ENCODE peak calls at places on chromosomes 12 and 14, in eight cellular contexts. One of them, this sample, is unnamed. For H3K4me1, the result is how much of the 10 kb centered on the place peaks cover.

GRCh38 chr14:39873793-39874192 is 441.6 kb upstream of the FBXO33 start:
- DNase-seq in GM23248: no peak
- DNase-seq in ovary: no peak
- DNase-seq in Karpas-422: no peak
- DNase-seq in IMR-90: no peak
- DNase-seq in upper lobe of left lung: no peak
- DNase-seq in mammary epithelial cell: no peak
- DNase-seq in tibial nerve: no peak
- DNase-seq in this sample: no peak

GRCh38 chr12:48126953-48127630 is 7.9 kb downstream of the PFKM start:
- DNase-seq in GM23248: no peak
- DNase-seq in ovary: no peak
- DNase-seq in Karpas-422: no peak
- DNase-seq in IMR-90: no peak
- DNase-seq in upper lobe of left lung: no peak
- DNase-seq in mammary epithelial cell: no peak
- DNase-seq in tibial nerve: no peak
- DNase-seq in this sample: no peak

GRCh38 chr12:123024819-123025391 is 44.4 kb downstream of the ARL6IP4 start:
- DNase-seq in GM23248: peak
- DNase-seq in ovary: no peak
- DNase-seq in Karpas-422: no peak
- DNase-seq in IMR-90: peak
- DNase-seq in upper lobe of left lung: no peak
- DNase-seq in mammary epithelial cell: peak
- DNase-seq in tibial nerve: no peak
- DNase-seq in this sample: no peak

GRCh38 chr12:113030875-113031525 is 25.5 kb upstream of the DTX1 start:
- DNase-seq in GM23248: peak
- DNase-seq in ovary: peak
- DNase-seq in Karpas-422: peak
- DNase-seq in IMR-90: peak
- DNase-seq in upper lobe of left lung: no peak
- DNase-seq in mammary epithelial cell: peak
- DNase-seq in tibial nerve: peak
- DNase-seq in this sample: peak

GRCh38 chr14:104891664-104892500 is 26.8 kb downstream of the CEP170B start:
- DNase-seq in GM23248: no peak
- DNase-seq in ovary: no peak
- DNase-seq in Karpas-422: no peak
- DNase-seq in IMR-90: no peak
- DNase-seq in upper lobe of left lung: no peak
- DNase-seq in mammary epithelial cell: no peak
- DNase-seq in tibial nerve: no peak
- DNase-seq in this sample: no peak

GRCh38 chr14:61568572-61569011 is 126.7 kb upstream of the HIF1A start:
- DNase-seq in GM23248: no peak
- DNase-seq in ovary: no peak
- DNase-seq in Karpas-422: peak
- DNase-seq in IMR-90: no peak
- DNase-seq in upper lobe of left lung: peak
- DNase-seq in mammary epithelial cell: no peak
- DNase-seq in tibial nerve: no peak
- DNase-seq in this sample: no peak

GRCh38 chr12:47799357-47799955 is 20.2 kb downstream of the HDAC7 start:
- DNase-seq in GM23248: peak
- DNase-seq in ovary: no peak
- DNase-seq in Karpas-422: no peak
- DNase-seq in IMR-90: no peak
- DNase-seq in upper lobe of left lung: no peak
- DNase-seq in mammary epithelial cell: no peak
- DNase-seq in tibial nerve: no peak
- DNase-seq in this sample: no peak

GRCh38 chr12:93243382-93243688 is 134.4 kb upstream of the NUDT4 start:
- DNase-seq in GM23248: no peak
- DNase-seq in ovary: no peak
- DNase-seq in Karpas-422: no peak
- DNase-seq in IMR-90: no peak
- DNase-seq in upper lobe of left lung: no peak
- DNase-seq in mammary epithelial cell: peak
- DNase-seq in tibial nerve: no peak
- DNase-seq in this sample: no peak

GRCh38 chr14:60653709-60654161 is 4.5 kb upstream of the SIX1 start:
- DNase-seq in GM23248: no peak
- DNase-seq in ovary: no peak
- DNase-seq in Karpas-422: no peak
- DNase-seq in IMR-90: no peak
- DNase-seq in upper lobe of left lung: no peak
- DNase-seq in mammary epithelial cell: no peak
- DNase-seq in tibial nerve: no peak
- DNase-seq in this sample: no peak

DNA sequence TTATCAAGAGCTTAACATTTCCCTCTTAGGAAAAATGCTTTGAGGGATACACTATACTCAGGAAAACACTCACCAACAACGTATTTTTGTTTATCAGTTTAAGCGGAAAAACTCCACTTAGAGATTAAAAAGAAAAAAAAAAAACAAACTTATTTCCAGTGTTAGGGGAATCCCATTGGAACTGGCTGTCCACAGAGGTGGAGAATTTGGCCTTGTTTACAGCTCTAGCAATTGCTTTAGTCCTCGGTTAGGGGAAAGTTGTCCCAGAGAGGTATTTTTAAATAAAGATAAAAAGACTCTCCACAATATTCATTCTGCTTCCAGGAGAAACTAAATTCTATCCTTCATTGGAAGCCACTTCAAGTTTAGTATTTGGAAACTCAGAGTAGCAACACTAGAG is 21.6 kb upstream of the BMP4 start:
- DNase-seq in GM23248: no peak
- DNase-seq in ovary: no peak
- DNase-seq in Karpas-422: no peak
- DNase-seq in IMR-90: no peak
- DNase-seq in upper lobe of left lung: no peak
- DNase-seq in mammary epithelial cell: no peak
- DNase-seq in tibial nerve: no peak
- DNase-seq in this sample: no peak
- H3K4me1 ChIP-seq in GM23248: under half
- H3K4me1 ChIP-seq in ovary: under half
- H3K4me1 ChIP-seq in Karpas-422: under half
- H3K4me1 ChIP-seq in IMR-90: under half
- H3K4me1 ChIP-seq in upper lobe of left lung: under half
- H3K4me1 ChIP-seq in mammary epithelial cell: under half
- H3K4me1 ChIP-seq in tibial nerve: under half
- H3K4me1 ChIP-seq in this sample: under half

DNA sequence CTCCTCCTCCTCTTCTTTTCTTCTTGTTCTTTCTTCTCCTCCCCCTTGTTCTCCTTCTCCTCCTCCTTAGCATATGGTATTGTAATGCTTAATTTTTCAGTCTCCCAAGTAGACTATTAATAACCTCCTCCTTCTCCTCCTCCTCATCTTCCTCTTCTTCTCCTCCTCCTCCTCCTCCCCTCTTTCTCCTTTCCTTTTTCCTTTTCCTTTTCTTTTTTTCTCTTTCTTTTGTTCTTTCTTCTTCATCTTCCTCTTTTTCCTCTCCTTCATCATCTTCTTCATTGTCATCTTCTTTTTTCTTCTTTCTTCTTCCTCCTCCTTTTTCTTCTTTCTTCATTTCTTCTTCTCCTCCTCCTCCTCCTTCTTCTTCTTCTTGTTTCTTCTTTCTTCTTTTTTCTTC is 251.6 kb upstream of the ARHGAP5 start:
- DNase-seq in GM23248: no peak
- DNase-seq in ovary: no peak
- DNase-seq in Karpas-422: no peak
- DNase-seq in IMR-90: no peak
- DNase-seq in upper lobe of left lung: no peak
- DNase-seq in mammary epithelial cell: no peak
- DNase-seq in tibial nerve: no peak
- DNase-seq in this sample: no peak
- H3K4me1 ChIP-seq in GM23248: under half
- H3K4me1 ChIP-seq in ovary: under half
- H3K4me1 ChIP-seq in Karpas-422: under half
- H3K4me1 ChIP-seq in IMR-90: under half
- H3K4me1 ChIP-seq in upper lobe of left lung: under half
- H3K4me1 ChIP-seq in mammary epithelial cell: under half
- H3K4me1 ChIP-seq in tibial nerve: under half
- H3K4me1 ChIP-seq in this sample: under half

GRCh38 chr12:53842686-53843085 is 90.9 kb upstream of the CISTR start:
- DNase-seq in GM23248: no peak
- DNase-seq in ovary: no peak
- DNase-seq in Karpas-422: no peak
- DNase-seq in IMR-90: no peak
- DNase-seq in upper lobe of left lung: no peak
- DNase-seq in mammary epithelial cell: peak
- DNase-seq in tibial nerve: no peak
- DNase-seq in this sample: no peak

GRCh38 chr12:53845932-53846331 is 92.7 kb upstream of the HOXC13 start:
- DNase-seq in GM23248: no peak
- DNase-seq in ovary: no peak
- DNase-seq in Karpas-422: no peak
- DNase-seq in IMR-90: no peak
- DNase-seq in upper lobe of left lung: no peak
- DNase-seq in mammary epithelial cell: no peak
- DNase-seq in tibial nerve: no peak
- DNase-seq in this sample: no peak

GRCh38 chr12:53843545-53843944 is 91.8 kb upstream of the CISTR start:
- DNase-seq in GM23248: no peak
- DNase-seq in ovary: no peak
- DNase-seq in Karpas-422: no peak
- DNase-seq in IMR-90: no peak
- DNase-seq in upper lobe of left lung: no peak
- DNase-seq in mammary epithelial cell: no peak
- DNase-seq in tibial nerve: no peak
- DNase-seq in this sample: no peak

GRCh38 chr12:53849113-53849512 is 89.5 kb upstream of the HOXC13 start:
- DNase-seq in GM23248: no peak
- DNase-seq in ovary: no peak
- DNase-seq in Karpas-422: no peak
- DNase-seq in IMR-90: no peak
- DNase-seq in upper lobe of left lung: no peak
- DNase-seq in mammary epithelial cell: no peak
- DNase-seq in tibial nerve: no peak
- DNase-seq in this sample: no peak

DNA sequence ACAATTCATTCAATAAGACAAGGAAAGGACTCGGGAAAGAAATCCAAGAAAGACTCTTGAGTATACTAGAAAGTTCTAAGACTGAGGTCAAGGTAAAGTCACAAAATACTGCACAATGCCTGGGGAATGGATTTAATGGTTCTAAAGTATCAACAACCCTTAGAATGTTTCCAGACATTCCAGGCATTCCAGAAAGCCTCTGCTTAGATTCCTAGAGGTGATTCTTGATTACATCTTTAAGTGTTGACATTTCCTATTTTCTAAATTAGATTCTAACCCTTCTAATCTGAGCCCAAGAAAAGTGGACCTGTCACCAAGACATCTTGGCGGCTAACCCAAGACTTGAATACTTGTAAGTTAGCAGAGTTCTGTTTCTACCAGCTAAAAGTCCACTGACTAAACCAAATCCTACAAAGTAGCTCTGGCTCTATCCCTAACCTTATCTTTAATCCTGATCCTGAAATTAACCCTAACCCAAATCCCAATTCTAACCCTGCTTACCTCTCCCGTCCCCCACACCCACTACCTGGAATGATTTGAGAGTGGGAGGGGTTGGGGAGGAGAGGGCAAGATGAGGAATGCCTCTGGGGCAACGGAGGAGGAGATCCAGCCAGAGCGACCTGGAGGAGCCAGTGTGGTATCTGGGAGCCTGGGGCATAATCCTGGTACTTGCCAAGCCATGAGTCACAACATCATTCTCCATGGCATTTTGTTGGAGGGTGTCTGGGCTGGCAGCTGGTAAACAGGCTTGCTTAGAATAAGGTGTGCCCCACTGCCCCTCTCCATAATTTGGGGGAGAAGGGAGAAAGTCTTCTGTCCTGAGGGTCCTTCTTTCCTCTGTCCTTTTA is 93.4 kb upstream of the HOXC13 start:
- DNase-seq in GM23248: peak
- DNase-seq in ovary: no peak
- DNase-seq in Karpas-422: no peak
- DNase-seq in IMR-90: peak
- DNase-seq in upper lobe of left lung: no peak
- DNase-seq in mammary epithelial cell: peak
- DNase-seq in tibial nerve: no peak
- DNase-seq in this sample: no peak
- H3K4me1 ChIP-seq in GM23248: under half
- H3K4me1 ChIP-seq in ovary: under half
- H3K4me1 ChIP-seq in Karpas-422: under half
- H3K4me1 ChIP-seq in IMR-90: under half
- H3K4me1 ChIP-seq in upper lobe of left lung: under half
- H3K4me1 ChIP-seq in mammary epithelial cell: under half
- H3K4me1 ChIP-seq in tibial nerve: under half
- H3K4me1 ChIP-seq in this sample: under half

DNA sequence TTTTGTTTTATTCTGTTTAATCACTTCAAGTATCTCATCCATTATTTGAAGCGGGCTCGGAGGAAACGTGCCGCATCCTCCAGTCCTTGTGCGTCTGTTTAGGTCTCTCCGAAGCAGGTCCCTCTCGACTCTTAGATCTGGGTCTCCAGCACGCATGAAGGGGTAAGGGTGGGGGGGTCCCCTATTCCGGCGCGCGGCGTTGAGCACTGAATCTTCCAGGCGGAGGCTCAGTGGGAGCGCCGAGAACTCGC is 311 bp upstream of the LGR5 start:
- DNase-seq in GM23248: no peak
- DNase-seq in ovary: no peak
- DNase-seq in Karpas-422: no peak
- DNase-seq in IMR-90: no peak
- DNase-seq in upper lobe of left lung: no peak
- DNase-seq in mammary epithelial cell: no peak
- DNase-seq in tibial nerve: no peak
- DNase-seq in this sample: no peak
- H3K4me1 ChIP-seq in GM23248: under half
- H3K4me1 ChIP-seq in ovary: under half
- H3K4me1 ChIP-seq in Karpas-422: under half
- H3K4me1 ChIP-seq in IMR-90: under half
- H3K4me1 ChIP-seq in upper lobe of left lung: under half
- H3K4me1 ChIP-seq in mammary epithelial cell: under half
- H3K4me1 ChIP-seq in tibial nerve: under half
- H3K4me1 ChIP-seq in this sample: under half

This sample was measured in testis.